ENCODE peak calls at places on chromosomes 6 and 20, in seven cellular contexts. F is SK-N-SH, B is GM12878, D is Panc1, V is H1, U is HepG2, C is K562. Y is an unnamed sample.

GRCh38 chr20:52242237-52243230 is 51.0 kb upstream of the ZFP64 start:
- DNase-seq in F (peak; percentile 29), B (no peak), D (peak; percentile 1), V (no peak), U (no peak), C (no peak), Y (no peak)

GRCh38 chr20:33162753-33163152 is 5.2 kb upstream of the BPIFA2 start:
- DNase-seq in F (no peak), B (no peak), D (no peak), V (no peak), U (no peak), C (no peak), Y (no peak)

GRCh38 chr6:27582928-27583725 is 110.2 kb upstream of the ZNF184 start:
- DNase-seq in F (peak; percentile 55), B (no peak), D (peak; percentile 67), V (no peak), U (peak; percentile 65), C (peak; percentile 51), Y (no peak)

GRCh38 chr6:3789018-3789895 is 37.7 kb upstream of the PXDC1 start:
- DNase-seq in F (no peak), B (no peak), D (no peak), V (no peak), U (peak; percentile 100), C (no peak), Y (no peak)

GRCh38 chr6:161547617-161548016 is 273.8 kb upstream of the AGPAT4 start:
- DNase-seq in F (no peak), B (no peak), D (no peak), V (no peak), U (no peak), C (no peak), Y (no peak)

GRCh38 chr6:8633762-8634161 is 198.4 kb upstream of the SLC35B3 start:
- DNase-seq in F (no peak), B (no peak), D (no peak), V (no peak), U (no peak), C (no peak), Y (no peak)

GRCh38 chr6:167705211-167705750 is 121.4 kb upstream of the AFDN start:
- DNase-seq in F (no peak), B (no peak), D (no peak), V (no peak), U (no peak), C (no peak), Y (no peak)

GRCh38 chr6:139979021-139979721 is 604.7 kb upstream of the CITED2 start:
- DNase-seq in F (no peak), B (no peak), D (no peak), V (no peak), U (no peak), C (no peak), Y (no peak)

GRCh38 chr6:39790772-39791171 is 1.4 kb upstream of the DAAM2 start:
- DNase-seq in F (no peak), B (no peak), D (no peak), V (no peak), U (no peak), C (no peak), Y (no peak)

GRCh38 chr6:78810146-78810545 is 57.2 kb upstream of the IRAK1BP1 start:
- DNase-seq in F (peak; percentile 41), B (no peak), D (no peak), V (no peak), U (peak; percentile 21), C (no peak), Y (peak; percentile 31)

GRCh38 chr6:156685823-156686428 is 91.3 kb upstream of the ARID1B start:
- DNase-seq in F (peak; percentile 26), B (no peak), D (no peak), V (no peak), U (no peak), C (no peak), Y (no peak)

GRCh38 chr20:63381781-63382431 is 20.8 kb upstream of the CHRNA4 start:
- DNase-seq in F (peak; percentile 94), B (no peak), D (peak; percentile 5), V (no peak), U (no peak), C (peak; percentile 77), Y (no peak)

GRCh38 chr6:79750806-79751205 is 119.7 kb downstream of the SH3BGRL2 start:
- DNase-seq in F (no peak), B (no peak), D (no peak), V (no peak), U (no peak), C (no peak), Y (no peak)

GRCh38 chr6:158290659-158291058 is 21.6 kb upstream of the TULP4 start:
- DNase-seq in F (no peak), B (peak; percentile 39), D (no peak), V (no peak), U (no peak), C (no peak), Y (no peak)

GRCh38 chr20:61958773-61959172 is 106.9 kb downstream of the TAF4 start:
- DNase-seq in F (no peak), B (no peak), D (no peak), V (no peak), U (no peak), C (no peak), Y (no peak)

GRCh38 chr6:129662406-129662766 is 47.6 kb downstream of the ARHGAP18 start:
- DNase-seq in F (no peak), B (peak; percentile 39), D (no peak), V (no peak), U (no peak), C (no peak), Y (no peak)

GRCh38 chr6:138036111-138036510 is 71.1 kb downstream of the PERP start:
- DNase-seq in F (no peak), B (no peak), D (no peak), V (no peak), U (no peak), C (no peak), Y (peak; percentile 34)

GRCh38 chr6:26599134-26599533 is 2.4 kb downstream of the ABT1 start:
- DNase-seq in F (no peak), B (no peak), D (no peak), V (no peak), U (no peak), C (no peak), Y (no peak)

GRCh38 chr6:95091823-95092436 is 485.4 kb upstream of the MANEA start:
- DNase-seq in F (peak; percentile 21), B (no peak), D (no peak), V (no peak), U (peak; percentile 41), C (no peak), Y (peak; percentile 57)

GRCh38 chr6:142325111-142325510 is 23.3 kb downstream of the ADGRG6 start:
- DNase-seq in F (no peak), B (no peak), D (no peak), V (no peak), U (no peak), C (no peak), Y (no peak)

GRCh38 chr20:35730583-35731468 is 11.2 kb downstream of the RBM39 start:
- DNase-seq in F (no peak), B (no peak), D (no peak), V (no peak), U (no peak), C (no peak), Y (no peak)

GRCh38 chr20:58688838-58689237 is 3.8 kb upstream of the NPEPL1 start:
- DNase-seq in F (no peak), B (no peak), D (no peak), V (no peak), U (no peak), C (no peak), Y (no peak)

GRCh38 chr6:157682856-157683481 is 140.1 kb upstream of the SNX9 start:
- DNase-seq in F (no peak), B (no peak), D (peak; percentile 20), V (no peak), U (peak; percentile 30), C (no peak), Y (no peak)

GRCh38 chr6:87827291-87827690 is 125.3 kb upstream of the AKIRIN2 start:
- DNase-seq in F (no peak), B (no peak), D (no peak), V (no peak), U (no peak), C (no peak), Y (no peak)

GRCh38 chr6:87830834-87831374 is 128.9 kb upstream of the AKIRIN2 start:
- DNase-seq in F (no peak), B (no peak), D (no peak), V (no peak), U (no peak), C (no peak), Y (no peak)

GRCh38 chr6:87829622-87830121 is 127.6 kb upstream of the AKIRIN2 start:
- DNase-seq in F (no peak), B (no peak), D (no peak), V (no peak), U (no peak), C (no peak), Y (no peak)

GRCh38 chr6:87828044-87828443 is 126.0 kb upstream of the AKIRIN2 start:
- DNase-seq in F (no peak), B (no peak), D (no peak), V (no peak), U (no peak), C (no peak), Y (no peak)

DNA sequence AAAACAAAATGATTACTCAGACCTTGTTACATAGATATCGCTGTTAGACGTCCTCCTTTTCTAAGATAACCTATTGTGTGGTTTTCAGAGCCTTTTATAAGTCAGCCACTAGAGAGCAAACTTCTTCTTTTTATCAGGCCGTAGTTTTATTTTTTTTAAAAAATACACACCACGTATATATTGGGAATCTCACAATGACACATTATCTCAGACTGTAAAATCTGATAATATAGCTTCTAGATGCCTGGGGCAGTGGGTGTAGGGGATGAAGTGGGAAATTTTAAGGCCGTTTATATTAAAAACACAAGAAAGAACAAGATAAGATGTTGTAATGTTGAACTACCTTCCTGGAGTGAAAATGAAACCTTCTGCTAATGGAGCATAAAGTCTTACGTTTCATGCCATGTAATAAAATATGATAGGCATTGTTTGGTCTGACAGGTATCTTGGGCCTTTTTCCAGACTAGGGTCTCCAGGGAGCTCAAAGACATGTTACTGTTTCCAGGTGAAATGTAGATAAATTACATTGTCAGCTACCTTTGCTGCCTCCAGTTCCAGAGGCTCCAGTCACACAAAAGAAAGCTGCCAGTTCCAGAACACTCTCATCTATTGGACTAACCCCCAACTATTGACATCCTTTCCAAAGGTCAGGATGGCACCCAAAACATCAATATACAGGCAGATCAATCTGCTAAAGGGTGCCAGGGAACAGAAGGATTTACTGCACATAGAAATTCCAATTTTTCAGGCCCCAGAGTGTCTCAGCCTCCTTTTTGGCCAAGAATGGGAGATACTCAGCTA is 130.2 kb upstream of the AKIRIN2 start:
- DNase-seq in F (peak; percentile 28), B (peak; percentile 51), D (no peak), V (no peak), U (no peak), C (no peak), Y (no peak)
- H3K4me3 ChIP-seq in F (peak overlapping the region; percentile 51), B (peak overlapping the region; percentile 15), D (peak overlapping the region; percentile 15), V (no peak overlapping the region), U (no peak overlapping the region), C (no peak overlapping the region), Y (peak overlapping the region; percentile 8)

GRCh38 chr6:45256697-45257695 is 71.1 kb upstream of the RUNX2 start:
- DNase-seq in F (no peak), B (no peak), D (no peak), V (no peak), U (no peak), C (no peak), Y (no peak)
- TF ChIP-seq CTCF in F (no peak), B (no peak), D (no peak), V (no peak), U (no peak), C (no peak), Y (no peak)

GRCh38 chr6:83403191-83403590 is 27.7 kb downstream of the ME1 start:
- DNase-seq in F (no peak), B (no peak), D (no peak), V (no peak), U (no peak), C (no peak), Y (no peak)
- TF ChIP-seq SIN3A in F (no peak), B (no peak), D (no peak), V (no peak), U (no peak), C (no peak), Y (no peak)

GRCh38 chr6:33318426-33319073 is 1.0 kb upstream of the ZBTB22 start:
- DNase-seq in F (peak; percentile 18), B (no peak), D (no peak), V (no peak), U (no peak), C (no peak), Y (no peak)
- H3K4me3 ChIP-seq in F (peak overlapping the region; percentile 56), B (peak overlapping the region; percentile 63), D (peak overlapping the region; percentile 60), V (peak overlapping the region; percentile 89), U (peak overlapping the region; percentile 71), C (peak overlapping the region; percentile 63), Y (peak overlapping the region; percentile 55)